ENCODE peak calls at places on chromosomes 7 and 10, in five cellular contexts. I, Z, D, A and M are unnamed samples.

GRCh38 chr10:12720217-12720981 is 281.1 kb downstream of the CCDC3 start:
- DNase-seq in Z (peak; percentile 93), I (no peak), D (peak; percentile 94), A (no peak), M (no peak)

GRCh38 chr7:71868797-71869196 is 543.3 kb downstream of the CALN1 start:
- DNase-seq in Z (no peak), D (no peak), I (no peak), A (no peak), M (no peak)

GRCh38 chr10:71217266-71218045 is 5.1 kb downstream of the UNC5B start:
- DNase-seq in Z (peak; percentile 67), I (no peak), A (no peak), D (no peak), M (no peak)

GRCh38 chr7:38775503-38775902 is 133.5 kb downstream of the VPS41 start:
- DNase-seq in D (no peak), I (no peak), A (no peak), Z (no peak), M (no peak)

GRCh38 chr10:114284346-114285071 is 45.5 kb downstream of the VWA2 start:
- DNase-seq in A (no peak), Z (no peak), D (no peak), I (no peak), M (no peak)

GRCh38 chr7:38825721-38826440 is 83.1 kb downstream of the VPS41 start:
- DNase-seq in D (no peak), I (no peak), Z (no peak), A (no peak), M (no peak)

GRCh38 chr10:34789993-34790506 is 25.0 kb downstream of the PARD3 start:
- DNase-seq in I (no peak), D (peak; percentile 40), A (no peak), Z (peak; percentile 60), M (no peak)

GRCh38 chr7:129643545-129644170 is 32.1 kb downstream of the NRF1 start:
- DNase-seq in D (no peak), Z (no peak), A (no peak), I (no peak), M (no peak)

GRCh38 chr7:26368542-26368941 is 76.9 kb downstream of the SNX10 start:
- DNase-seq in A (no peak), D (no peak), I (no peak), Z (no peak), M (no peak)

GRCh38 chr10:12797471-12798262 is 203.8 kb downstream of the CCDC3 start:
- DNase-seq in Z (no peak), I (no peak), D (no peak), A (no peak), M (no peak)

GRCh38 chr10:87873656-87874055 is 10.2 kb downstream of the PTEN start:
- DNase-seq in A (no peak), D (no peak), Z (no peak), I (no peak), M (no peak)

GRCh38 chr10:87868277-87868676 is 4.9 kb downstream of the PTEN start:
- DNase-seq in Z (no peak), D (no peak), I (no peak), A (no peak), M (no peak)

GRCh38 chr10:87872828-87873227 is 9.4 kb downstream of the PTEN start:
- DNase-seq in A (peak; percentile 13), D (no peak), I (no peak), Z (no peak), M (no peak)

GRCh38 chr10:87867453-87867852 is 4.0 kb downstream of the PTEN start:
- DNase-seq in A (no peak), I (no peak), D (no peak), Z (no peak), M (no peak)

GRCh38 chr10:87870154-87870553 is 6.7 kb downstream of the PTEN start:
- DNase-seq in I (no peak), A (no peak), Z (no peak), D (no peak), M (no peak)
- H3K4me3 ChIP-seq in I (no peak overlapping the region), A (peak overlapping the region; percentile 81), Z (no peak overlapping the region), D (no peak overlapping the region), M (no peak overlapping the region)

GRCh38 chr7:27579565-27579964 is 83.1 kb downstream of the HIBADH start:
- DNase-seq in D (no peak), A (no peak), Z (no peak), I (no peak), M (no peak)
- TF ChIP-seq CTCF in D (no peak), A (no peak), Z (no peak), I (no peak), M (no peak)

GRCh38 chr10:130232361-130233360 is 96.5 kb downstream of the GLRX3 start:
- DNase-seq in Z (no peak), D (no peak), I (no peak), A (no peak), M (no peak)

GRCh38 chr10:130233426-130233825 is 97.2 kb downstream of the GLRX3 start:
- DNase-seq in Z (no peak), D (no peak), A (no peak), I (no peak), M (peak; percentile 23)

GRCh38 chr10:130230036-130230435 is 93.8 kb downstream of the GLRX3 start:
- DNase-seq in I (no peak), D (no peak), Z (no peak), A (no peak), M (no peak)

GRCh38 chr10:130230611-130231010 is 94.4 kb downstream of the GLRX3 start:
- DNase-seq in A (no peak), D (no peak), I (no peak), Z (no peak), M (peak; percentile 21)

GRCh38 chr10:130231211-130231850 is 95.1 kb downstream of the GLRX3 start:
- DNase-seq in I (no peak), D (no peak), A (no peak), Z (no peak), M (no peak)
- H3K9me3 ChIP-seq in I (no peaks in the 10 kb centered on the region), D (no peaks in the 10 kb centered on the region), A (no peaks in the 10 kb centered on the region), Z (no peaks in the 10 kb centered on the region), M (no peaks in the 10 kb centered on the region)

GRCh38 chr10:21162948-21163347 is 265.8 kb upstream of the NEBL start:
- DNase-seq in A (no peak), I (no peak), D (no peak), Z (no peak), M (no peak)
- H3K4me3 ChIP-seq in A (no peak overlapping the region), I (no peak overlapping the region), D (no peak overlapping the region), Z (no peak overlapping the region), M (no peak overlapping the region)

GRCh38 chr10:63987212-63987611 is 466.0 kb downstream of the REEP3 start:
- DNase-seq in Z (no peak), I (no peak), A (no peak), D (no peak), M (no peak)
- TF ChIP-seq CTCF in Z (no peak), I (no peak), A (no peak), D (no peak), M (no peak)

GRCh38 chr10:5416981-5417380 is 4.6 kb downstream of the NET1 start:
- DNase-seq in A (no peak), Z (no peak), D (no peak), I (no peak), M (no peak)

GRCh38 chr10:5413012-5413938 is 918 bp downstream of the NET1 start:
- DNase-seq in Z (peak; percentile 43), I (no peak), A (no peak), D (no peak), M (no peak)

GRCh38 chr10:5419466-5420094 is 7.2 kb downstream of the NET1 start:
- DNase-seq in I (no peak), D (no peak), A (no peak), Z (no peak), M (no peak)

GRCh38 chr10:5423774-5424173 is 11.4 kb downstream of the NET1 start:
- DNase-seq in Z (no peak), I (no peak), D (no peak), A (no peak), M (no peak)

DNA sequence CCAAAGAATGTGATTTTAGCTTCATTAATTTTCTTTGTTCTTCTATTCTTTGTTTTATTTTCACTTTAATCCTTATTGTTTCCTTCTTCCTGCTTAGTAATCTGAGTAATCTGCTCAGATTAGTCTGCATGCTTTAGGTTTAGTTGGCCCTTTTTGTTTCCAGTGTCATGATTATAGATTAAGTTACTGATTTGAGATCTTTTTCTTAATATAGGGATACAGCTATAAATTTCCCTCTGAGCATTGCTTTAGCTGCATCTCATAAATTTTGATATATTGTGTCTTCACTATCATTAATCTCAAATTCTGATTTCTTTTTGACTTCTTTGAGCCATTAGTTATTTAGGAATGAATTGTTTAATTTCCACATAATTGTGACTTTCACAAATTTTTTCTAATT is 6.2 kb downstream of the NET1 start:
- DNase-seq in Z (no peak), D (no peak), I (no peak), A (no peak), M (no peak)
- H3K9me3 ChIP-seq in Z (no peaks in the 10 kb centered on the region), D (no peaks in the 10 kb centered on the region), I (no peaks in the 10 kb centered on the region), A (no peaks in the 10 kb centered on the region), M (no peaks in the 10 kb centered on the region)